ENCODE peak calls at places on chromosome 9, in five cellular contexts. P, T, F, Y and L are unnamed samples.
A peak's percentile ranks its signal among the peaks of the same experiment; 100 is the strongest.

GRCh38 chr9:17003576-17004240 is 131.1 kb upstream of the CNTLN start:
- DNase-seq in F (peak; percentile 42), Y (peak; percentile 81), T (peak; percentile 87), P (no peak), L (peak; percentile 67)

GRCh38 chr9:114203410-114204140 is 48.2 kb downstream of the COL27A1 start:
- DNase-seq in T (peak; percentile 25), Y (no peak), F (no peak), P (no peak), L (no peak)

GRCh38 chr9:137412431-137412830 is 10.5 kb downstream of the EXD3 start:
- DNase-seq in T (peak; percentile 49), Y (peak; percentile 62), F (no peak), P (no peak), L (no peak)

GRCh38 chr9:38229123-38229829 is 160.2 kb upstream of the SHB start:
- DNase-seq in T (no peak), P (no peak), Y (no peak), F (no peak), L (no peak)

GRCh38 chr9:35905912-35906679 is at the start of gene HRCT1:
- DNase-seq in P (no peak), F (peak; percentile 76), Y (peak; percentile 96), T (peak; percentile 98), L (peak; percentile 97)

GRCh38 chr9:113624721-113625120 is 161.2 kb downstream of the RGS3 start:
- DNase-seq in Y (peak; percentile 55), F (peak; percentile 74), T (peak; percentile 48), P (no peak), L (no peak)

GRCh38 chr9:137724114-137724445 is 105.3 kb downstream of the EHMT1 start:
- DNase-seq in T (peak; percentile 46), F (no peak), P (no peak), Y (peak; percentile 54), L (peak; percentile 38)

GRCh38 chr9:86751207-86751606 is 196.1 kb downstream of the GAS1 start:
- DNase-seq in F (no peak), Y (peak; percentile 9), T (peak; percentile 71), P (no peak), L (peak; percentile 72)

GRCh38 chr9:81578606-81579005 is 110.7 kb downstream of the TLE1 start:
- DNase-seq in T (peak; percentile 40), Y (no peak), P (no peak), F (no peak), L (peak; percentile 45)

GRCh38 chr9:81465468-81466002 is 223.8 kb downstream of the TLE1 start:
- DNase-seq in T (no peak), P (no peak), F (no peak), Y (peak; percentile 35), L (no peak)

GRCh38 chr9:71302776-71303175 is 181.4 kb upstream of the TRPM3 start:
- DNase-seq in P (no peak), T (peak; percentile 39), F (no peak), Y (peak; percentile 25), L (no peak)

GRCh38 chr9:28234133-28234898 is 661.0 kb upstream of the C9orf72 start:
- DNase-seq in Y (no peak), F (no peak), P (no peak), T (peak; percentile 7), L (no peak)

GRCh38 chr9:14400658-14400995 is 86.7 kb upstream of the NFIB start:
- DNase-seq in F (peak; percentile 61), P (no peak), T (peak; percentile 95), Y (peak; percentile 98), L (peak; percentile 72)

GRCh38 chr9:111076043-111076442 is 37.8 kb upstream of the LPAR1 start:
- DNase-seq in Y (no peak), F (no peak), P (no peak), T (no peak), L (no peak)

GRCh38 chr9:110728058-110728457 is 59.5 kb downstream of the MUSK start:
- DNase-seq in T (no peak), Y (no peak), P (no peak), F (no peak), L (no peak)

GRCh38 chr9:13076616-13077015 is 202.9 kb downstream of the MPDZ start:
- DNase-seq in T (no peak), Y (no peak), F (no peak), P (no peak), L (no peak)

GRCh38 chr9:23496827-23497226 is 329.2 kb downstream of the ELAVL2 start:
- DNase-seq in T (no peak), F (no peak), Y (no peak), P (no peak), L (no peak)

GRCh38 chr9:123343428-123344272 is 12.3 kb upstream of the CRB2 start:
- DNase-seq in P (no peak), F (no peak), Y (peak; percentile 25), T (peak; percentile 39), L (no peak)

GRCh38 chr9:95213102-95213501 is 104.4 kb downstream of the FANCC start:
- DNase-seq in Y (no peak), F (no peak), T (no peak), P (no peak), L (no peak)

GRCh38 chr9:36637491-36638270 is 65.0 kb downstream of the MELK start:
- DNase-seq in F (no peak), Y (no peak), T (no peak), P (no peak), L (no peak)

GRCh38 chr9:3963266-3964019 is 336.4 kb downstream of the GLIS3 start:
- DNase-seq in T (peak; percentile 94), P (no peak), F (peak; percentile 56), Y (peak; percentile 81), L (peak; percentile 71)

GRCh38 chr9:37902804-37903580 is 935 bp downstream of the SLC25A51 start:
- DNase-seq in T (peak; percentile 75), F (no peak), Y (peak; percentile 71), P (no peak), L (no peak)

GRCh38 chr9:129184743-129185142 is 6.7 kb upstream of the IER5L start:
- DNase-seq in P (no peak), T (no peak), Y (no peak), F (no peak), L (no peak)

GRCh38 chr9:15286288-15286834 is 20.7 kb downstream of the TTC39B start:
- DNase-seq in F (no peak), P (no peak), T (no peak), Y (no peak), L (no peak)

GRCh38 chr9:134707031-134707680 is 65.6 kb downstream of the COL5A1 start:
- DNase-seq in Y (peak; percentile 86), F (no peak), T (peak; percentile 82), P (no peak), L (peak; percentile 87)

GRCh38 chr9:133850161-133850560 is 112.0 kb upstream of the SARDH start:
- DNase-seq in T (no peak), P (no peak), F (no peak), Y (no peak), L (no peak)

GRCh38 chr9:15824310-15824709 is 271.5 kb downstream of the CCDC171 start:
- DNase-seq in F (no peak), P (no peak), T (peak; percentile 31), Y (peak; percentile 35), L (peak; percentile 1)

GRCh38 chr9:137679695-137680305 is 61.0 kb downstream of the EHMT1 start:
- DNase-seq in T (no peak), P (no peak), F (no peak), Y (no peak), L (no peak)

GRCh38 chr9:93665128-93665565 is 88.8 kb downstream of the PHF2 start:
- DNase-seq in Y (no peak), P (no peak), T (no peak), F (no peak), L (no peak)

GRCh38 chr9:17491780-17492179 is 87.1 kb upstream of the SH3GL2 start:
- DNase-seq in T (no peak), Y (no peak), F (no peak), P (no peak), L (no peak)

GRCh38 chr9:111957856-111958631 is 61.4 kb downstream of the UGCG start:
- DNase-seq in Y (peak; percentile 100), T (peak; percentile 97), P (no peak), F (peak; percentile 99), L (peak; percentile 95)

GRCh38 chr9:97873877-97874276 is 20.9 kb downstream of the FOXE1 start:
- DNase-seq in F (no peak), Y (peak; percentile 48), P (no peak), T (peak; percentile 20), L (no peak)

GRCh38 chr9:23539311-23539710 is 286.7 kb downstream of the ELAVL2 start:
- DNase-seq in F (no peak), P (no peak), Y (no peak), T (no peak), L (no peak)